ENCODE peak calls at places on chromosomes 16 and 17, in six cellular contexts. R, S, V, J, X and A are unnamed samples.
A peak's percentile ranks its signal among the peaks of the same experiment; 100 is the strongest.

GRCh38 chr17:71790791-71791190 is 330.0 kb upstream of the SOX9 start:
- DNase-seq in R (no peak), S (no peak), V (no peak), J (no peak), X (no peak), A (no peak)

GRCh38 chr16:22397459-22397858 is 23.0 kb upstream of the CDR2 start:
- DNase-seq in R (peak; percentile 98), S (no peak), V (no peak), J (no peak), X (peak; percentile 97), A (peak; percentile 98)

GRCh38 chr17:29504711-29505110 is 62.1 kb downstream of the ABHD15 start:
- DNase-seq in R (peak; percentile 68), S (no peak), V (no peak), J (no peak), X (peak; percentile 61), A (no peak)

GRCh38 chr16:87778476-87778829 is 12.7 kb upstream of the KLHDC4 start:
- DNase-seq in R (no peak), S (no peak), V (peak; percentile 24), J (no peak), X (no peak), A (no peak)

GRCh38 chr17:77616243-77616731 is 342.2 kb upstream of the TNRC6C start:
- DNase-seq in R (no peak), S (no peak), V (no peak), J (no peak), X (peak; percentile 13), A (no peak)

GRCh38 chr17:17561408-17562144 is 29.9 kb downstream of the PEMT start:
- DNase-seq in R (peak; percentile 93), S (no peak), V (no peak), J (peak; percentile 88), X (no peak), A (no peak)

GRCh38 chr17:57482657-57483056 is 226.3 kb downstream of the MSI2 start:
- DNase-seq in R (no peak), S (no peak), V (no peak), J (no peak), X (peak; percentile 9), A (no peak)

GRCh38 chr16:24826096-24826690 is 19.6 kb upstream of the SLC5A11 start:
- DNase-seq in R (no peak), S (no peak), V (no peak), J (no peak), X (no peak), A (no peak)

GRCh38 chr17:9900019-9900594 is 5.0 kb downstream of the RCVRN start:
- DNase-seq in R (no peak), S (peak; percentile 89), V (no peak), J (no peak), X (no peak), A (no peak)

GRCh38 chr17:73267648-73268537 is 6.2 kb upstream of the CPSF4L start:
- DNase-seq in R (no peak), S (no peak), V (no peak), J (no peak), X (no peak), A (no peak)

GRCh38 chr17:76382803-76383644 is 1.4 kb upstream of the SPHK1 start:
- DNase-seq in R (peak; percentile 42), S (peak; percentile 56), V (peak; percentile 85), J (no peak), X (peak; percentile 58), A (no peak)

GRCh38 chr17:78107976-78108725 is 20.4 kb downstream of the TMC6 start:
- DNase-seq in R (no peak), S (no peak), V (no peak), J (no peak), X (no peak), A (no peak)

GRCh38 chr17:29612404-29613370 is 10.0 kb downstream of the CORO6 start:
- DNase-seq in R (no peak), S (no peak), V (peak; percentile 13), J (no peak), X (no peak), A (no peak)

GRCh38 chr17:56125830-56126819 is 27.1 kb upstream of the ANKFN1 start:
- DNase-seq in R (peak; percentile 48), S (peak; percentile 86), V (peak; percentile 12), J (no peak), X (peak; percentile 88), A (peak; percentile 47)

GRCh38 chr17:1880851-1881630 is 51.2 kb downstream of the RPA1 start:
- DNase-seq in R (no peak), S (no peak), V (no peak), J (no peak), X (no peak), A (no peak)

GRCh38 chr17:4559851-4560820 is at the start of gene GGT6:
- DNase-seq in R (no peak), S (no peak), V (no peak), J (peak; percentile 87), X (no peak), A (no peak)

GRCh38 chr17:50944902-50945720 is 79.0 kb upstream of the TOB1 start:
- DNase-seq in R (no peak), S (no peak), V (no peak), J (peak; percentile 45), X (no peak), A (no peak)

GRCh38 chr17:55448681-55449080 is 27.0 kb upstream of the MMD start:
- DNase-seq in R (peak; percentile 76), S (no peak), V (no peak), J (no peak), X (peak; percentile 62), A (no peak)

GRCh38 chr16:23436992-23437391 is 16.0 kb downstream of the COG7 start:
- DNase-seq in R (no peak), S (no peak), V (no peak), J (no peak), X (no peak), A (no peak)

GRCh38 chr16:27729516-27730304 is 179.8 kb downstream of the KATNIP start:
- DNase-seq in R (no peak), S (no peak), V (no peak), J (no peak), X (no peak), A (no peak)

GRCh38 chr17:78112508-78113471 is 15.8 kb downstream of the TMC6 start:
- DNase-seq in R (peak; percentile 25), S (peak; percentile 78), V (peak; percentile 85), J (no peak), X (peak; percentile 29), A (no peak)

GRCh38 chr17:65061621-65062020 is 5.1 kb upstream of the GNA13 start:
- DNase-seq in R (no peak), S (no peak), V (no peak), J (no peak), X (no peak), A (no peak)

GRCh38 chr17:77231076-77231871 is 90.5 kb downstream of the SEC14L1 start:
- DNase-seq in R (peak; percentile 25), S (peak; percentile 56), V (no peak), J (no peak), X (no peak), A (no peak)

GRCh38 chr17:54277868-54278267 is 455.1 kb downstream of the KIF2B start:
- DNase-seq in R (no peak), S (no peak), V (no peak), J (no peak), X (no peak), A (no peak)

GRCh38 chr16:71917900-71918299 is 22.6 kb downstream of the IST1 start:
- DNase-seq in R (peak; percentile 12), S (peak; percentile 1), V (no peak), J (no peak), X (peak; percentile 72), A (peak; percentile 55)

GRCh38 chr17:21042434-21043295 is at the start of gene USP22:
- DNase-seq in R (no peak), S (no peak), V (peak; percentile 49), J (no peak), X (no peak), A (no peak)

GRCh38 chr16:57893559-57894389 is 77.2 kb downstream of the CNGB1 start:
- DNase-seq in R (peak; percentile 78), S (no peak), V (no peak), J (peak; percentile 54), X (peak; percentile 85), A (peak; percentile 37)